ENCODE peak calls at places on chromosomes 5 and 9, in nine cellular contexts. Q, G, R, L, J, H, X, Z and P are unnamed samples.

GRCh38 chr9:14645648-14646047 is 47.6 kb downstream of the ZDHHC21 start:
- DNase-seq in Q (no peak), G (no peak), R (no peak), L (no peak), J (no peak), H (no peak), X (no peak), Z (no peak), P (no peak)

GRCh38 chr9:34568783-34569182 is 20.7 kb downstream of the CNTFR start:
- DNase-seq in Q (no peak), G (no peak), R (no peak), L (no peak), J (no peak), H (no peak), X (no peak), Z (no peak), P (no peak)

GRCh38 chr5:141521244-141521781 is 32.4 kb downstream of the PCDHGC5 start:
- DNase-seq in Q (no peak), G (peak), R (no peak), L (peak), J (no peak), H (no peak), X (peak), Z (peak), P (no peak)

GRCh38 chr5:1461396-1461795 is 16.2 kb upstream of the SLC6A3 start:
- DNase-seq in Q (no peak), G (no peak), R (no peak), L (no peak), J (peak), H (no peak), X (no peak), Z (no peak), P (no peak)

GRCh38 chr9:107782381-107782780 is 292.8 kb upstream of the KLF4 start:
- DNase-seq in Q (no peak), G (no peak), R (no peak), L (no peak), J (no peak), H (no peak), X (no peak), Z (no peak), P (no peak)

GRCh38 chr5:169164481-169164925 is 136.4 kb downstream of the SLIT3 start:
- DNase-seq in Q (no peak), G (no peak), R (no peak), L (no peak), J (no peak), H (no peak), X (no peak), Z (no peak), P (no peak)

GRCh38 chr9:133691659-133692363 is 46.3 kb downstream of the SARDH start:
- DNase-seq in Q (no peak), G (peak), R (peak), L (peak), J (no peak), H (peak), X (no peak), Z (no peak), P (no peak)

GRCh38 chr9:137295313-137296213 is 6.5 kb downstream of the NRARP start:
- DNase-seq in Q (no peak), G (no peak), R (no peak), L (peak), J (no peak), H (peak), X (no peak), Z (peak), P (no peak)

GRCh38 chr9:77251050-77251449 is 73.7 kb downstream of the VPS13A start:
- DNase-seq in Q (no peak), G (no peak), R (no peak), L (no peak), J (no peak), H (no peak), X (no peak), Z (no peak), P (no peak)

GRCh38 chr5:88254320-88254719 is 14.3 kb downstream of the TMEM161B start:
- DNase-seq in Q (no peak), G (no peak), R (no peak), L (no peak), J (no peak), H (no peak), X (no peak), Z (no peak), P (no peak)

GRCh38 chr5:56278267-56278826 is 45.2 kb upstream of the ANKRD55 start:
- DNase-seq in Q (no peak), G (no peak), R (no peak), L (peak), J (no peak), H (no peak), X (no peak), Z (no peak), P (no peak)

GRCh38 chr9:122075135-122076030 is 17.7 kb downstream of the TTLL11 start:
- DNase-seq in Q (no peak), G (peak), R (no peak), L (peak), J (no peak), H (no peak), X (no peak), Z (no peak), P (no peak)

GRCh38 chr5:136146201-136146600 is 13.6 kb downstream of the SMAD5 start:
- DNase-seq in Q (no peak), G (no peak), R (no peak), L (no peak), J (no peak), H (no peak), X (no peak), Z (no peak), P (no peak)

GRCh38 chr9:133803028-133803585 is 65.0 kb upstream of the SARDH start:
- DNase-seq in Q (no peak), G (no peak), R (no peak), L (no peak), J (no peak), H (no peak), X (no peak), Z (no peak), P (no peak)

GRCh38 chr5:175652741-175653663 is 4.9 kb upstream of the HRH2 start:
- DNase-seq in Q (no peak), G (no peak), R (no peak), L (no peak), J (no peak), H (no peak), X (no peak), Z (no peak), P (no peak)

GRCh38 chr5:159181152-159181551 is 28.2 kb downstream of the RNF145 start:
- DNase-seq in Q (no peak), G (peak), R (no peak), L (no peak), J (no peak), H (no peak), X (no peak), Z (no peak), P (no peak)

GRCh38 chr9:93059097-93059959 is 827 bp downstream of the SUSD3 start:
- DNase-seq in Q (no peak), G (no peak), R (no peak), L (no peak), J (no peak), H (peak), X (no peak), Z (no peak), P (no peak)

GRCh38 chr5:104267282-104268015 is 704.9 kb upstream of the NUDT12 start:
- DNase-seq in Q (no peak), G (no peak), R (no peak), L (no peak), J (no peak), H (no peak), X (no peak), Z (no peak), P (no peak)

GRCh38 chr9:38003946-38004808 is 64.8 kb downstream of the SHB start:
- DNase-seq in Q (no peak), G (no peak), R (no peak), L (no peak), J (no peak), H (no peak), X (no peak), Z (no peak), P (no peak)

GRCh38 chr9:89553451-89554020 is 51.3 kb upstream of the GADD45G start:
- DNase-seq in Q (no peak), G (no peak), R (no peak), L (no peak), J (no peak), H (no peak), X (no peak), Z (no peak), P (no peak)

GRCh38 chr9:29798599-29798998 is 2225.3 kb upstream of the C9orf72 start:
- DNase-seq in Q (no peak), G (no peak), R (no peak), L (no peak), J (no peak), H (no peak), X (no peak), Z (no peak), P (no peak)

GRCh38 chr5:102845041-102845440 is 89.9 kb downstream of the PAM start:
- DNase-seq in Q (no peak), G (no peak), R (no peak), L (no peak), J (no peak), H (no peak), X (no peak), Z (no peak), P (no peak)

GRCh38 chr9:85425153-85425611 is 316.6 kb downstream of the AGTPBP1 start:
- DNase-seq in Q (peak), G (no peak), R (peak), L (peak), J (no peak), H (peak), X (peak), Z (peak), P (peak)

GRCh38 chr5:95327211-95327610 is 42.3 kb upstream of the MCTP1 start:
- DNase-seq in Q (no peak), G (no peak), R (no peak), L (no peak), J (no peak), H (no peak), X (no peak), Z (no peak), P (no peak)

GRCh38 chr9:134836406-134836970 is 44.1 kb upstream of the FCN2 start:
- DNase-seq in Q (no peak), G (no peak), R (no peak), L (no peak), J (no peak), H (no peak), X (no peak), Z (no peak), P (no peak)

GRCh38 chr5:57895766-57896165 is 413.2 kb upstream of the ACTBL2 start:
- DNase-seq in Q (no peak), G (no peak), R (no peak), L (no peak), J (no peak), H (no peak), X (no peak), Z (no peak), P (no peak)

GRCh38 chr9:88046542-88046941 is 72.2 kb upstream of the CDK20 start:
- DNase-seq in Q (no peak), G (no peak), R (no peak), L (no peak), J (no peak), H (no peak), X (no peak), Z (no peak), P (no peak)

GRCh38 chr5:67518227-67518626 is 321.6 kb upstream of the CD180 start:
- DNase-seq in Q (no peak), G (no peak), R (no peak), L (no peak), J (no peak), H (no peak), X (no peak), Z (no peak), P (no peak)

GRCh38 chr5:29924107-29924506 is 1269.4 kb upstream of the CDH6 start:
- DNase-seq in Q (no peak), G (no peak), R (no peak), L (no peak), J (no peak), H (no peak), X (no peak), Z (no peak), P (no peak)

GRCh38 chr5:125393416-125393815 is 647.0 kb upstream of the ZNF608 start:
- DNase-seq in Q (no peak), G (no peak), R (no peak), L (no peak), J (no peak), H (no peak), X (no peak), Z (no peak), P (no peak)

GRCh38 chr5:135100011-135100410 is 66.0 kb upstream of the PITX1 start:
- DNase-seq in Q (no peak), G (no peak), R (no peak), L (no peak), J (no peak), H (no peak), X (no peak), Z (no peak), P (no peak)

DNA sequence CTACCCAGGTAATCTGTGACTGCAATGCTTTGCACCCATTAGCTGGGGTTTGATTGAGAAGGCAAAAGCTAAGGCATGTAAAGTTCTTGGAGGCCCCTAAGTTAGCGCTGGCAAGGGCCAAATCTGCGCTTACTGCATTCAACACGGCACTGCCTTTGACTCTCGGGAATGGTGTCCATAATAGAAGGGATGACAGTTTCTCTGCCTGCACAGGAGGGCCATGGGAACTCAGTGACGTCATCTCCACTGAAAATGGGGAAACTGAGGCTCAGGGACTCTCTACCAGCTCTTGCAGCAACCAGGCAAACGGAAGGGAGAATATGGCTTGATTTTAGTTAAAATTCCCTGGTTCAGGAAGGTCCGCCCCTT is 487 bp downstream of the SPATA24 start:
- DNase-seq in Q (no peak), G (no peak), R (no peak), L (no peak), J (no peak), H (no peak), X (no peak), Z (no peak), P (no peak)
- H3K27ac ChIP-seq in Q (peak), G (peak), R (peak), L (peak), J (peak), H (no peak), X (peak), Z (peak), P (peak)

GRCh38 chr9:98755006-98755618 is 41.2 kb downstream of the ANKS6 start:
- DNase-seq in Q (no peak), G (no peak), R (no peak), L (no peak), J (no peak), H (no peak), X (no peak), Z (peak), P (no peak)
- TF ChIP-seq CTCF in Q (no peak), G (no peak), R (no peak), L (no peak), J (no peak), H (no peak), X (peak), Z (no peak), P (no peak)

DNA sequence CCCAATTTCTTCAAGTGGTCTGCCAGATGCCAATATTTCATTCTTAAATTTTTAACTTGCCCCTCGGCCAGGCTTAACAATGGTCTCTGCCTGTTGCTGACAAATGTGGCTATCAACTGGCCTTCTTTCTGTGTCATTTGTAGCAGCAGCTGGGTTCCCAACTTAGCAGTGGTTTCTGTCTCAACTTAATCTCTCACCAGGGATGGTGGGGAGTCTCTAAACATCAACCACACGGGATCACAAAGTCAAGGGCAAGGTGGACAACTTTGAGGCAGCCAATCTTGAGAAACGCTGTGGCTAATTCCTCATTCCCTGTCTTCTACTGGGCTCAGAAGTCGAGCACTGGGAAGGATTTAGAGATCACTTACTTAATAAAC is 81.1 kb downstream of the RAPGEF1 start:
- DNase-seq in Q (no peak), G (no peak), R (no peak), L (no peak), J (no peak), H (no peak), X (no peak), Z (no peak), P (no peak)
- H3K27ac ChIP-seq in Q (no peak), G (peak), R (peak), L (peak), J (no peak), H (no peak), X (peak), Z (peak), P (peak)

GRCh38 chr9:32142074-32142473 is 242.4 kb upstream of the ACO1 start:
- DNase-seq in Q (no peak), G (no peak), R (no peak), L (no peak), J (no peak), H (no peak), X (no peak), Z (no peak), P (no peak)

GRCh38 chr9:32136700-32137339 is 247.6 kb upstream of the ACO1 start:
- DNase-seq in Q (no peak), G (no peak), R (no peak), L (peak), J (no peak), H (no peak), X (no peak), Z (no peak), P (no peak)
- TF ChIP-seq CTCF in Q (no peak), G (no peak), R (no peak), L (peak), J (no peak), H (no peak), X (peak), Z (no peak), P (no peak)

GRCh38 chr5:142626056-142626455 is 59.8 kb downstream of the FGF1 start:
- DNase-seq in Q (no peak), G (no peak), R (no peak), L (no peak), J (no peak), H (no peak), X (no peak), Z (no peak), P (no peak)
- H3K27ac ChIP-seq in Q (no peak), G (no peak), R (peak), L (no peak), J (peak), H (no peak), X (no peak), Z (no peak), P (peak)

GRCh38 chr5:139475865-139476651 is 5.3 kb downstream of the SMIM33 start:
- DNase-seq in Q (no peak), G (no peak), R (no peak), L (no peak), J (no peak), H (no peak), X (no peak), Z (no peak), P (no peak)

GRCh38 chr5:139481122-139481533 is 1.4 kb downstream of the STING1 start:
- DNase-seq in Q (no peak), G (no peak), R (peak), L (no peak), J (peak), H (peak), X (no peak), Z (peak), P (peak)

GRCh38 chr5:139486201-139486600 is 3.6 kb upstream of the STING1 start:
- DNase-seq in Q (no peak), G (no peak), R (no peak), L (no peak), J (no peak), H (no peak), X (no peak), Z (no peak), P (no peak)

GRCh38 chr5:139482050-139482889 is at the start of gene STING1:
- DNase-seq in Q (peak), G (peak), R (peak), L (peak), J (peak), H (peak), X (peak), Z (peak), P (peak)

DNA sequence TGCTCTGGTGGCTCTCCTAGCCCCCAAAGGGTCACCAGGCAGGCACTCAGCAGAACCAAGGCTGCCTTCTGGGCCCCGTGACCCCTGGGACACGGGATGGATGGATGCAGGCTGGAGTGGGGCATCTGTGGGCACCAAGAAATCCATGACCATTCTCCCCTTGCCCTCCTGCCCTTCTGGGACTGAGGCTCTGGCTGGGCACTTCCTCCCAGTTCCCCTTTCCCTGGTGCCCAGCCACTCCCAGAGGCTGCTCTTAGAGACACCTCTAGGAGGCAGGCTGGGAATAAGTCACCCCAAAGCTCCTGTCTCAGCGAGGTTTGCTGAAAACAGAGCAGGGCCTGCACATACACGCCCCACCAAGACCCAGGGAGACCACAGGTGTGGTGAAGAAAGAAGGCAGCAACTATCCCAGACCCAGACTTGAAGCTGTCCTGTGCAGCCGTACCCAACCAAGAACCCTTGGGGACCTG is 943 bp downstream of the STING1 start:
- DNase-seq in Q (no peak), G (no peak), R (peak), L (no peak), J (peak), H (peak), X (no peak), Z (peak), P (peak)
- TF ChIP-seq CTCF in Q (no peak), G (no peak), R (no peak), L (no peak), J (no peak), H (no peak), X (peak), Z (no peak), P (peak)

DNA sequence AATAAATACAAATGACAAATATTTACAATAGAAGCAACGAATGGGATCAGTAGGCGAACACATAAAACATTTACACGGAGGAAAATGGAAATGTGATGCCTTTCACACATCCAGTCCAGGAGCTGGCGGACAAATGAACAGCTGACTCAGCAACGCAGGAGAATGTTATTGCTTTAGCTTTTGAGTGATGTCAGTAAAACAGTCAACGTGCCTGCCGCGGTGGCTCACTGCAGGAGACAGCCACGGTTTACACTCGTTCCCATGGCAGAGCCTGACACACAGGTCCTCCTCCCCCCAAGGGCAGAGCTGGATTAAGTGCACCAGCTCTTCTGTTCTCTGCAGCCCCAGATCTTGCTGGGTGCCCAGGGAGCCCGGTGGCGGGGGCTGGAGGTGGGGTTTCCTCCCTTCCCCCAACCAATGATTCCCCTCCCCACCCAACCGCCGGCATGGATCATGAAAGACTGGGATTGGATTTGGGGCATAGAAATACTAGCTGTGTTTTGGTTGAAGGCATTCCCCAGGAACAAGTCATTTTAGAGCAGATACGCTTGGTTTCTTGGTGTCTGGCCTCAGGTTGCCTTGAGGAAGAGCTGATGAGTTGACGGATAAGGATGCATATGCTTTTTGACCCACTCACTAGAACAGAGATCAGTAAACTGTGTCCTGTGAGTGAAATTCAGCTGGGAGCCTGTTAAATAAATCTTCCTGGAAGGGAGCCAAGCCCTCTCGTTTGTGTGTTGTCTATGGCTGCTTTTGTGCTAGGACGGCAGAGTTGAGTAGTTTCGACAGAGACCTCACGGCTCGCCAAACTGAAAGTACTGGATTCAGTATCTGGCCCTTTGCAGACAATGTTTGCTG is 12.5 kb downstream of the STC2 start:
- DNase-seq in Q (no peak), G (peak), R (no peak), L (peak), J (peak), H (no peak), X (no peak), Z (no peak), P (peak)
- H3K27ac ChIP-seq in Q (no peak), G (peak), R (peak), L (peak), J (peak), H (no peak), X (no peak), Z (no peak), P (peak)